ENCODE peak calls at places on chromosomes 3 and 15, in nine cellular contexts. One of them, this sample, is unnamed.

GRCh38 chr15:39025331-39025730 is 460.7 kb upstream of the RASGRP1 start:
- DNase-seq in stimulated activated CD4-positive, alpha-beta T cell treated with anti-CD3 and anti-CD28 coated beads, Interleukin-4, amount 100 ng/mL, for 24 hours: no peak
- DNase-seq in OCI-M1: no peak
- DNase-seq in H7: no peak
- DNase-seq in iPS-NIHi11: no peak
- DNase-seq in GM20000: no peak
- DNase-seq in A673: no peak
- DNase-seq in NCI-H1092 treated with DMSO at 0.1 percent for 48 hours: no peak
- DNase-seq in AG04450: no peak
- DNase-seq in this sample: no peak

GRCh38 chr15:64246364-64247189 is 83.8 kb upstream of the PPIB start:
- DNase-seq in stimulated activated CD4-positive, alpha-beta T cell treated with anti-CD3 and anti-CD28 coated beads, Interleukin-4, amount 100 ng/mL, for 24 hours: peak; percentile 71
- DNase-seq in OCI-M1: peak; percentile 93
- DNase-seq in H7: no peak
- DNase-seq in iPS-NIHi11: peak; percentile 11
- DNase-seq in GM20000: peak; percentile 62
- DNase-seq in A673: peak; percentile 77
- DNase-seq in NCI-H1092 treated with DMSO at 0.1 percent for 48 hours: no peak
- DNase-seq in AG04450: peak; percentile 51
- DNase-seq in this sample: peak; percentile 69

GRCh38 chr3:22585504-22585903 is 617.6 kb upstream of the UBE2E2 start:
- DNase-seq in stimulated activated CD4-positive, alpha-beta T cell treated with anti-CD3 and anti-CD28 coated beads, Interleukin-4, amount 100 ng/mL, for 24 hours: no peak
- DNase-seq in OCI-M1: peak; percentile 92
- DNase-seq in H7: no peak
- DNase-seq in iPS-NIHi11: no peak
- DNase-seq in GM20000: no peak
- DNase-seq in A673: no peak
- DNase-seq in NCI-H1092 treated with DMSO at 0.1 percent for 48 hours: no peak
- DNase-seq in AG04450: no peak
- DNase-seq in this sample: no peak

GRCh38 chr3:46693897-46694235 is 387 bp upstream of the ALS2CL start:
- DNase-seq in stimulated activated CD4-positive, alpha-beta T cell treated with anti-CD3 and anti-CD28 coated beads, Interleukin-4, amount 100 ng/mL, for 24 hours: peak; percentile 41
- DNase-seq in OCI-M1: no peak
- DNase-seq in H7: no peak
- DNase-seq in iPS-NIHi11: no peak
- DNase-seq in GM20000: no peak
- DNase-seq in A673: no peak
- DNase-seq in NCI-H1092 treated with DMSO at 0.1 percent for 48 hours: no peak
- DNase-seq in AG04450: no peak
- DNase-seq in this sample: peak; percentile 24

GRCh38 chr15:31843426-31844055 is 186.8 kb upstream of the CHRNA7 start:
- DNase-seq in stimulated activated CD4-positive, alpha-beta T cell treated with anti-CD3 and anti-CD28 coated beads, Interleukin-4, amount 100 ng/mL, for 24 hours: no peak
- DNase-seq in OCI-M1: no peak
- DNase-seq in H7: no peak
- DNase-seq in iPS-NIHi11: no peak
- DNase-seq in GM20000: no peak
- DNase-seq in A673: no peak
- DNase-seq in NCI-H1092 treated with DMSO at 0.1 percent for 48 hours: no peak
- DNase-seq in AG04450: no peak
- DNase-seq in this sample: no peak

GRCh38 chr3:194270627-194271458 is 80.3 kb downstream of the CPN2 start:
- DNase-seq in stimulated activated CD4-positive, alpha-beta T cell treated with anti-CD3 and anti-CD28 coated beads, Interleukin-4, amount 100 ng/mL, for 24 hours: no peak
- DNase-seq in OCI-M1: no peak
- DNase-seq in H7: peak; percentile 69
- DNase-seq in iPS-NIHi11: no peak
- DNase-seq in GM20000: no peak
- DNase-seq in A673: no peak
- DNase-seq in NCI-H1092 treated with DMSO at 0.1 percent for 48 hours: no peak
- DNase-seq in AG04450: no peak
- DNase-seq in this sample: no peak

GRCh38 chr3:21290557-21290956 is 460.5 kb downstream of the ZNF385D start:
- DNase-seq in stimulated activated CD4-positive, alpha-beta T cell treated with anti-CD3 and anti-CD28 coated beads, Interleukin-4, amount 100 ng/mL, for 24 hours: no peak
- DNase-seq in OCI-M1: peak; percentile 35
- DNase-seq in H7: no peak
- DNase-seq in iPS-NIHi11: no peak
- DNase-seq in GM20000: no peak
- DNase-seq in A673: no peak
- DNase-seq in NCI-H1092 treated with DMSO at 0.1 percent for 48 hours: no peak
- DNase-seq in AG04450: no peak
- DNase-seq in this sample: no peak

GRCh38 chr15:60101416-60101815 is 97.3 kb downstream of the FOXB1 start:
- DNase-seq in stimulated activated CD4-positive, alpha-beta T cell treated with anti-CD3 and anti-CD28 coated beads, Interleukin-4, amount 100 ng/mL, for 24 hours: no peak
- DNase-seq in OCI-M1: no peak
- DNase-seq in H7: no peak
- DNase-seq in iPS-NIHi11: no peak
- DNase-seq in GM20000: no peak
- DNase-seq in A673: no peak
- DNase-seq in NCI-H1092 treated with DMSO at 0.1 percent for 48 hours: no peak
- DNase-seq in AG04450: no peak
- DNase-seq in this sample: no peak

GRCh38 chr3:29291262-29291981 is 10.6 kb downstream of the RBMS3 start:
- DNase-seq in stimulated activated CD4-positive, alpha-beta T cell treated with anti-CD3 and anti-CD28 coated beads, Interleukin-4, amount 100 ng/mL, for 24 hours: no peak
- DNase-seq in OCI-M1: no peak
- DNase-seq in H7: no peak
- DNase-seq in iPS-NIHi11: no peak
- DNase-seq in GM20000: no peak
- DNase-seq in A673: no peak
- DNase-seq in NCI-H1092 treated with DMSO at 0.1 percent for 48 hours: no peak
- DNase-seq in AG04450: no peak
- DNase-seq in this sample: no peak

GRCh38 chr3:180457238-180457637 is 144.7 kb upstream of the TTC14 start:
- DNase-seq in stimulated activated CD4-positive, alpha-beta T cell treated with anti-CD3 and anti-CD28 coated beads, Interleukin-4, amount 100 ng/mL, for 24 hours: no peak
- DNase-seq in OCI-M1: no peak
- DNase-seq in H7: no peak
- DNase-seq in iPS-NIHi11: no peak
- DNase-seq in GM20000: no peak
- DNase-seq in A673: no peak
- DNase-seq in NCI-H1092 treated with DMSO at 0.1 percent for 48 hours: no peak
- DNase-seq in AG04450: no peak
- DNase-seq in this sample: no peak

GRCh38 chr15:31202953-31203352 is 101.4 kb upstream of the TRPM1 start:
- DNase-seq in stimulated activated CD4-positive, alpha-beta T cell treated with anti-CD3 and anti-CD28 coated beads, Interleukin-4, amount 100 ng/mL, for 24 hours: no peak
- DNase-seq in OCI-M1: no peak
- DNase-seq in H7: no peak
- DNase-seq in iPS-NIHi11: no peak
- DNase-seq in GM20000: no peak
- DNase-seq in A673: no peak
- DNase-seq in NCI-H1092 treated with DMSO at 0.1 percent for 48 hours: no peak
- DNase-seq in AG04450: no peak
- DNase-seq in this sample: no peak

GRCh38 chr3:152466784-152467183 is 198.1 kb downstream of the MBNL1 start:
- DNase-seq in stimulated activated CD4-positive, alpha-beta T cell treated with anti-CD3 and anti-CD28 coated beads, Interleukin-4, amount 100 ng/mL, for 24 hours: no peak
- DNase-seq in OCI-M1: peak; percentile 45
- DNase-seq in H7: peak; percentile 4
- DNase-seq in iPS-NIHi11: no peak
- DNase-seq in GM20000: no peak
- DNase-seq in A673: peak; percentile 65
- DNase-seq in NCI-H1092 treated with DMSO at 0.1 percent for 48 hours: no peak
- DNase-seq in AG04450: peak; percentile 21
- DNase-seq in this sample: no peak

GRCh38 chr3:33202581-33203457 is 15.8 kb downstream of the SUSD5 start:
- DNase-seq in stimulated activated CD4-positive, alpha-beta T cell treated with anti-CD3 and anti-CD28 coated beads, Interleukin-4, amount 100 ng/mL, for 24 hours: no peak
- DNase-seq in OCI-M1: no peak
- DNase-seq in H7: peak; percentile 17
- DNase-seq in iPS-NIHi11: no peak
- DNase-seq in GM20000: no peak
- DNase-seq in A673: no peak
- DNase-seq in NCI-H1092 treated with DMSO at 0.1 percent for 48 hours: no peak
- DNase-seq in AG04450: no peak
- DNase-seq in this sample: no peak

This sample was measured in GM06990.